ENCODE peak calls at places on chromosomes 4 and X, in four cellular contexts. Q is neuronal stem cell, P is BJ, G is A673. E is an unnamed sample. For H3K36me3, the result is how much of the 10 kb centered on the place peaks cover.

GRCh38 chr4:24657768-24658617 is 73.6 kb upstream of the DHX15 start:
- DNase-seq in G (peak), P (no peak), Q (no peak), E (no peak)

GRCh38 chrX:926991-927390 is 285.5 kb downstream of the CRLF2 start:
- DNase-seq in G (no peak), Q (no peak), P (no peak), E (no peak)

GRCh38 chr4:41323706-41324105 is 67.0 kb downstream of the UCHL1 start:
- DNase-seq in G (no peak), P (no peak), Q (no peak), E (no peak)

GRCh38 chr4:47478799-47479198 is 6.3 kb upstream of the ATP10D start:
- DNase-seq in P (no peak), Q (no peak), G (no peak), E (no peak)

GRCh38 chr4:70839537-70840093 is at the start of gene GRSF1:
- DNase-seq in Q (peak), G (peak), P (peak), E (peak)

GRCh38 chrX:134713618-134714107 is 55.4 kb upstream of the PLAC1 start:
- DNase-seq in G (no peak), Q (no peak), P (no peak), E (no peak)

GRCh38 chr4:19987746-19988145 is 264.0 kb upstream of the SLIT2 start:
- DNase-seq in P (peak), Q (no peak), G (no peak), E (no peak)

GRCh38 chrX:2682582-2683177 is 8.4 kb upstream of the CD99 start:
- DNase-seq in G (peak), Q (no peak), P (no peak), E (no peak)

GRCh38 chr4:70505152-70505748 is 13.1 kb upstream of the AMTN start:
- DNase-seq in P (no peak), Q (peak), G (peak), E (peak)

GRCh38 chrX:12975670-12975965 is 708 bp downstream of the TMSB4X start:
- DNase-seq in P (no peak), G (no peak), Q (no peak), E (peak)

GRCh38 chr4:183906736-183907651 is 1.9 kb downstream of the STOX2 start:
- DNase-seq in G (peak), P (no peak), Q (peak), E (no peak)

GRCh38 chr4:4592414-4592813 is 50.6 kb upstream of the STX18 start:
- DNase-seq in P (no peak), G (no peak), Q (no peak), E (no peak)

GRCh38 chr4:90528551-90528950 is 401.4 kb downstream of the CCSER1 start:
- DNase-seq in P (no peak), Q (no peak), G (no peak), E (no peak)

GRCh38 chr4:27079056-27079455 is 218.4 kb downstream of the STIM2 start:
- DNase-seq in P (no peak), G (no peak), Q (no peak), E (no peak)

GRCh38 chrX:23883737-23884354 is 23.9 kb downstream of the APOO start:
- DNase-seq in G (peak), Q (no peak), P (peak), E (no peak)

GRCh38 chr4:52038109-52038912 is at the start of gene SGCB:
- DNase-seq in G (peak), P (no peak), Q (no peak), E (peak)

GRCh38 chr4:169440446-169440845 is 169.7 kb upstream of the SH3RF1 start:
- DNase-seq in Q (no peak), P (no peak), G (no peak), E (no peak)

GRCh38 chr4:55071951-55072350 is 53.4 kb downstream of the KDR start:
- DNase-seq in Q (no peak), P (no peak), G (no peak), E (no peak)

GRCh38 chrX:137286423-137286822 is 252.6 kb upstream of the GPR101 start:
- DNase-seq in Q (no peak), G (no peak), P (no peak), E (no peak)

DNA sequence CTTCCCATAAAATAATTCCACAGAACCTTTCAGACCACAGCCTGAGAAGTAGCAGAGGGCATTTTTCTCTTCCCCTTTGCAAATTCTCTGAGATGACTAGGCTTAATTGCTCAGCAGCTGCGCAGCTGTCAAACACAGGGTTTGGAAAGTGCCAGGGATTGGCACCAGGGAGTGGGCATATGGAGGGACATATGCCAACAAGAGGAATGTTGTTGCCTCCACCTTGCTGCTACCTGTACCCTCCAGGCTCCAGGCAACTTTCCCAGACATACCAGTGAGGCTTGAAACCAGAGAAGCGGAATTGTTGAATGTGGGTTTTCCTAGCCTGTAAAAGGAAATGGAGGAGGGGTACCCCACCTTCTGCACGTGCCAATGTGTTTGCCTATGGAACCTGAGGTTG is 256.2 kb upstream of the GPR101 start:
- DNase-seq in P (no peak), Q (no peak), G (no peak), E (no peak)
- H3K4me3 ChIP-seq in P (no peak), Q (no peak), G (no peak), E (no peak)

GRCh38 chrX:43813319-43813718 is 68.9 kb downstream of the MAOB start:
- DNase-seq in P (no peak), Q (no peak), G (no peak), E (no peak)
- H3K36me3 ChIP-seq in P (under half), Q (under half), G (under half), E (under half)

GRCh38 chr4:82360298-82361177 is 13.3 kb downstream of the HNRNPD start:
- DNase-seq in G (peak), Q (peak), P (no peak), E (no peak)
- H3K4me3 ChIP-seq in G (no peak), Q (no peak), P (no peak), E (no peak)

GRCh38 chrX:113384628-113385027 is 544.0 kb upstream of the AMOT start:
- DNase-seq in Q (no peak), G (no peak), P (peak), E (no peak)
- H3K36me3 ChIP-seq in Q (under half), G (under half), P (under half), E (under half)

GRCh38 chrX:41116948-41117347 is 31.7 kb downstream of the USP9X start:
- DNase-seq in Q (no peak), G (peak), P (no peak), E (no peak)
- H3K4me3 ChIP-seq in Q (no peak), G (peak), P (no peak), E (no peak)